ENCODE peak calls at places on chromosomes 12 and 14, in nine cellular contexts. One of them, this sample, is unnamed.

GRCh38 chr12:20370001-20370381 is 1.7 kb downstream of the PDE3A start:
- DNase-seq in HCT116: no peak
- DNase-seq in A549: peak; percentile 6
- DNase-seq in breast epithelium: no peak
- DNase-seq in upper lobe of left lung: no peak
- DNase-seq in ovary: peak; percentile 40
- DNase-seq in tibial nerve: no peak
- DNase-seq in transverse colon: peak; percentile 58
- DNase-seq in Peyer's patch: no peak
- DNase-seq in this sample: no peak

GRCh38 chr12:50650285-50650684 is 113.6 kb upstream of the ATF1 start:
- DNase-seq in transverse colon: no peak
- DNase-seq in HCT116: no peak
- DNase-seq in breast epithelium: no peak
- DNase-seq in upper lobe of left lung: no peak
- DNase-seq in ovary: no peak
- DNase-seq in tibial nerve: no peak
- DNase-seq in A549: no peak
- DNase-seq in Peyer's patch: no peak
- DNase-seq in this sample: no peak

GRCh38 chr14:104037903-104038302 is 47.6 kb upstream of the ASPG start:
- DNase-seq in HCT116: no peak
- DNase-seq in transverse colon: no peak
- DNase-seq in ovary: no peak
- DNase-seq in tibial nerve: no peak
- DNase-seq in A549: no peak
- DNase-seq in breast epithelium: no peak
- DNase-seq in Peyer's patch: no peak
- DNase-seq in upper lobe of left lung: no peak
- DNase-seq in this sample: no peak

GRCh38 chr12:65510584-65511050 is 232.1 kb downstream of the MSRB3 start:
- DNase-seq in ovary: peak; percentile 75
- DNase-seq in upper lobe of left lung: no peak
- DNase-seq in HCT116: peak; percentile 84
- DNase-seq in breast epithelium: no peak
- DNase-seq in A549: no peak
- DNase-seq in tibial nerve: peak; percentile 23
- DNase-seq in Peyer's patch: no peak
- DNase-seq in transverse colon: peak; percentile 30
- DNase-seq in this sample: no peak

GRCh38 chr14:88618476-88618875 is 55.6 kb downstream of the ZC3H14 start:
- DNase-seq in HCT116: no peak
- DNase-seq in upper lobe of left lung: no peak
- DNase-seq in tibial nerve: no peak
- DNase-seq in transverse colon: no peak
- DNase-seq in breast epithelium: no peak
- DNase-seq in Peyer's patch: no peak
- DNase-seq in ovary: no peak
- DNase-seq in A549: no peak
- DNase-seq in this sample: no peak

GRCh38 chr12:4116251-4117111 is 157.1 kb upstream of the CCND2 start:
- DNase-seq in ovary: no peak
- DNase-seq in HCT116: no peak
- DNase-seq in breast epithelium: peak; percentile 38
- DNase-seq in upper lobe of left lung: no peak
- DNase-seq in A549: no peak
- DNase-seq in tibial nerve: no peak
- DNase-seq in Peyer's patch: peak; percentile 63
- DNase-seq in transverse colon: peak; percentile 60
- DNase-seq in this sample: no peak

GRCh38 chr12:46361667-46362034 is 10.9 kb downstream of the SLC38A2 start:
- DNase-seq in transverse colon: no peak
- DNase-seq in tibial nerve: no peak
- DNase-seq in Peyer's patch: no peak
- DNase-seq in HCT116: no peak
- DNase-seq in breast epithelium: no peak
- DNase-seq in upper lobe of left lung: no peak
- DNase-seq in A549: no peak
- DNase-seq in ovary: no peak
- DNase-seq in this sample: no peak

GRCh38 chr12:6960291-6961277 is 9.4 kb downstream of the PTPN6 start:
- DNase-seq in tibial nerve: no peak
- DNase-seq in transverse colon: peak; percentile 58
- DNase-seq in HCT116: no peak
- DNase-seq in Peyer's patch: peak; percentile 43
- DNase-seq in breast epithelium: no peak
- DNase-seq in ovary: peak; percentile 35
- DNase-seq in A549: no peak
- DNase-seq in upper lobe of left lung: no peak
- DNase-seq in this sample: no peak

GRCh38 chr14:72129283-72129682 is 197.1 kb downstream of the RGS6 start:
- DNase-seq in ovary: no peak
- DNase-seq in transverse colon: no peak
- DNase-seq in tibial nerve: no peak
- DNase-seq in Peyer's patch: no peak
- DNase-seq in A549: no peak
- DNase-seq in HCT116: no peak
- DNase-seq in breast epithelium: peak; percentile 32
- DNase-seq in upper lobe of left lung: peak; percentile 21
- DNase-seq in this sample: no peak

GRCh38 chr12:91413591-91413990 is 231.0 kb upstream of the DCN start:
- DNase-seq in tibial nerve: no peak
- DNase-seq in upper lobe of left lung: peak; percentile 21
- DNase-seq in HCT116: peak; percentile 51
- DNase-seq in A549: no peak
- DNase-seq in breast epithelium: no peak
- DNase-seq in ovary: no peak
- DNase-seq in Peyer's patch: no peak
- DNase-seq in transverse colon: peak; percentile 23
- DNase-seq in this sample: no peak

GRCh38 chr14:65255583-65256443 is 153.5 kb upstream of the MAX start:
- DNase-seq in upper lobe of left lung: peak; percentile 71
- DNase-seq in Peyer's patch: peak; percentile 82
- DNase-seq in breast epithelium: peak; percentile 84
- DNase-seq in A549: no peak
- DNase-seq in ovary: no peak
- DNase-seq in HCT116: peak; percentile 78
- DNase-seq in transverse colon: peak; percentile 88
- DNase-seq in tibial nerve: no peak
- DNase-seq in this sample: no peak

GRCh38 chr12:131755305-131756113 is 44.6 kb downstream of the SFSWAP start:
- DNase-seq in A549: peak; percentile 42
- DNase-seq in ovary: no peak
- DNase-seq in HCT116: peak; percentile 47
- DNase-seq in upper lobe of left lung: no peak
- DNase-seq in Peyer's patch: no peak
- DNase-seq in transverse colon: no peak
- DNase-seq in tibial nerve: no peak
- DNase-seq in breast epithelium: no peak
- DNase-seq in this sample: no peak

GRCh38 chr12:24360907-24361306 is 411.4 kb upstream of the SOX5 start:
- DNase-seq in tibial nerve: no peak
- DNase-seq in upper lobe of left lung: no peak
- DNase-seq in ovary: no peak
- DNase-seq in A549: no peak
- DNase-seq in transverse colon: no peak
- DNase-seq in breast epithelium: no peak
- DNase-seq in Peyer's patch: no peak
- DNase-seq in HCT116: no peak
- DNase-seq in this sample: no peak

GRCh38 chr14:37172936-37173613 is 669 bp upstream of the SLC25A21 start:
- DNase-seq in HCT116: no peak
- DNase-seq in A549: no peak
- DNase-seq in upper lobe of left lung: no peak
- DNase-seq in tibial nerve: no peak
- DNase-seq in Peyer's patch: no peak
- DNase-seq in breast epithelium: no peak
- DNase-seq in transverse colon: no peak
- DNase-seq in ovary: no peak
- DNase-seq in this sample: no peak

GRCh38 chr14:102097441-102098135 is 10.7 kb upstream of the HSP90AA1 start:
- DNase-seq in tibial nerve: no peak
- DNase-seq in ovary: no peak
- DNase-seq in transverse colon: peak; percentile 33
- DNase-seq in upper lobe of left lung: no peak
- DNase-seq in breast epithelium: peak; percentile 40
- DNase-seq in Peyer's patch: no peak
- DNase-seq in A549: no peak
- DNase-seq in HCT116: no peak
- DNase-seq in this sample: no peak

GRCh38 chr14:105195051-105195450 is 13.9 kb upstream of the NUDT14 start:
- DNase-seq in transverse colon: no peak
- DNase-seq in ovary: no peak
- DNase-seq in A549: no peak
- DNase-seq in Peyer's patch: no peak
- DNase-seq in breast epithelium: no peak
- DNase-seq in upper lobe of left lung: no peak
- DNase-seq in HCT116: no peak
- DNase-seq in tibial nerve: no peak
- DNase-seq in this sample: no peak

GRCh38 chr14:75427482-75428229 is at the start of gene JDP2:
- DNase-seq in Peyer's patch: peak; percentile 93
- DNase-seq in A549: peak; percentile 64
- DNase-seq in transverse colon: peak; percentile 94
- DNase-seq in HCT116: peak; percentile 22
- DNase-seq in breast epithelium: peak; percentile 80
- DNase-seq in upper lobe of left lung: peak; percentile 94
- DNase-seq in tibial nerve: peak; percentile 90
- DNase-seq in ovary: peak; percentile 96
- DNase-seq in this sample: peak; percentile 96
- TF ChIP-seq POLR2A in Peyer's patch: peak; percentile 87
- TF ChIP-seq POLR2A in A549: peak; percentile 37
- TF ChIP-seq POLR2A in transverse colon: peak; percentile 78
- TF ChIP-seq POLR2A in HCT116: no peak
- TF ChIP-seq POLR2A in breast epithelium: peak; percentile 31
- TF ChIP-seq POLR2A in upper lobe of left lung: peak; percentile 87
- TF ChIP-seq POLR2A in tibial nerve: peak; percentile 82
- TF ChIP-seq POLR2A in ovary: peak; percentile 63
- TF ChIP-seq POLR2A in this sample: peak; percentile 57

GRCh38 chr12:30797689-30798088 is 42.9 kb upstream of the CAPRIN2 start:
- DNase-seq in HCT116: no peak
- DNase-seq in upper lobe of left lung: no peak
- DNase-seq in Peyer's patch: no peak
- DNase-seq in transverse colon: no peak
- DNase-seq in A549: no peak
- DNase-seq in ovary: no peak
- DNase-seq in tibial nerve: no peak
- DNase-seq in breast epithelium: no peak
- DNase-seq in this sample: no peak
- TF ChIP-seq POLR2A in HCT116: no peak
- TF ChIP-seq POLR2A in upper lobe of left lung: no peak
- TF ChIP-seq POLR2A in Peyer's patch: no peak
- TF ChIP-seq POLR2A in transverse colon: no peak
- TF ChIP-seq POLR2A in A549: no peak
- TF ChIP-seq POLR2A in ovary: no peak
- TF ChIP-seq POLR2A in tibial nerve: no peak
- TF ChIP-seq POLR2A in breast epithelium: no peak
- TF ChIP-seq POLR2A in this sample: no peak

DNA sequence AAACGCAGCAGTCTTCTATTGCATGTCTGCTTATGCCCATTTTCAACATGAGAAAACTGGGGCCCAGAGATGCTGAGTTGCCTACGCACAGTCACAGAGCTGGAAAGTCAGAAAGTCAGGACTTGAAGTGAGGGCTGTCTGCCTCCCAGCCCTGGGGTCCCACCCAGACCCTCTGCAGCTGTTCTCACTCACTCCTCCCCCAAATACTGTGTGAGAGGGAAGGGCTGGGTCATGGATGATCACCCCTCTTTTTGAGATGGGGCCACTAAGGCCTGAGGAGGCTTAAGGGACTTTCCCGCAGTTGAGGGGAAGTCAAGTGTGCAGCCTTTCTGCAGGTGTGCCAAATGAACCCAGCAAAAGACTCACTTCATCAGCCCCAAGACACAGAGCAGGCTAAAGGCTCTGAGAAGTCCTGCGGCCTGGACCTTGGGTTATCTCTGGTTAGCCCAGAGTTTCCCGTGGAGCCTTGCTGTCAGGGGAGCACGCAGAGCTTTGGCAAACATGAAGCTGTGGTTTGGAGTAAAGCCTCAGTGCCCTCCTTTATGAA is 18.7 kb downstream of the DTX1 start:
- DNase-seq in tibial nerve: no peak
- DNase-seq in transverse colon: peak; percentile 27
- DNase-seq in breast epithelium: no peak
- DNase-seq in HCT116: no peak
- DNase-seq in A549: no peak
- DNase-seq in ovary: no peak
- DNase-seq in Peyer's patch: peak; percentile 30
- DNase-seq in upper lobe of left lung: no peak
- DNase-seq in this sample: no peak
- TF ChIP-seq POLR2A in tibial nerve: no peak
- TF ChIP-seq POLR2A in transverse colon: no peak
- TF ChIP-seq POLR2A in breast epithelium: no peak
- TF ChIP-seq POLR2A in HCT116: no peak
- TF ChIP-seq POLR2A in A549: no peak
- TF ChIP-seq POLR2A in ovary: no peak
- TF ChIP-seq POLR2A in Peyer's patch: no peak
- TF ChIP-seq POLR2A in upper lobe of left lung: no peak
- TF ChIP-seq POLR2A in this sample: no peak

GRCh38 chr12:111438501-111438900 is 32.8 kb downstream of the SH2B3 start:
- DNase-seq in tibial nerve: no peak
- DNase-seq in transverse colon: peak; percentile 63
- DNase-seq in Peyer's patch: no peak
- DNase-seq in HCT116: no peak
- DNase-seq in A549: no peak
- DNase-seq in breast epithelium: no peak
- DNase-seq in upper lobe of left lung: peak; percentile 65
- DNase-seq in ovary: no peak
- DNase-seq in this sample: no peak
- TF ChIP-seq POLR2A in tibial nerve: no peak
- TF ChIP-seq POLR2A in transverse colon: no peak
- TF ChIP-seq POLR2A in Peyer's patch: no peak
- TF ChIP-seq POLR2A in HCT116: no peak
- TF ChIP-seq POLR2A in A549: no peak
- TF ChIP-seq POLR2A in breast epithelium: no peak
- TF ChIP-seq POLR2A in upper lobe of left lung: no peak
- TF ChIP-seq POLR2A in ovary: no peak
- TF ChIP-seq POLR2A in this sample: no peak

DNA sequence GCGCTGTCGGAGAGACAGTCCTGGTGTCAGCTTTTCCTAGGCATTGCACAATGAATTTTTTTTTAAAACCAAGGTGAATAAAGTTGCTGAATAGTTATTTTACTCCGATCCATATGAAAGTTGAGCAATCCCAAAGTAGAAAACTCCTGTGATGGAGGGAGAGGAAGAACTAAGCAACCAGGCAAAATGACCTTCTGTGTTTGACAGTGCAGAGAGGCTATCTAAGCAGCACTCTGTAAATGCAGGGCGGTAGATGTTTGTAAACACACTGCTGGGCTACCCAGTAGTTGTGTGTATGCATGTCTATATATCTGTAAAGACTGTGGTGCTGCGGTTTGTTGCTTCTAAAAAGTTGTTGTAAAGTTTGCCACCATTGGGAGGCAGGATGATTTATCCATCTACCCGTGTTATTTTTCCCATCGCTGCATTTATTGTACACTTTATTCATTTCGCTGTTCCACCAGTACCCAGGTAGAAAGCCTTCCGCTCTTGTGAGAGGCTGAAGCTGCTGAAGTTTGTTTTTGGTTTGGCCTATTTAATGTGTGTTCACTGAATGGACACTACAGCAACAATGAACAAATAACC is 1.3 kb downstream of the ETV6 start:
- DNase-seq in tibial nerve: no peak
- DNase-seq in ovary: no peak
- DNase-seq in breast epithelium: no peak
- DNase-seq in Peyer's patch: no peak
- DNase-seq in transverse colon: peak; percentile 15
- DNase-seq in upper lobe of left lung: peak; percentile 32
- DNase-seq in HCT116: no peak
- DNase-seq in A549: peak; percentile 7
- DNase-seq in this sample: no peak
- TF ChIP-seq POLR2A in tibial nerve: no peak
- TF ChIP-seq POLR2A in ovary: no peak
- TF ChIP-seq POLR2A in breast epithelium: no peak
- TF ChIP-seq POLR2A in Peyer's patch: peak; percentile 10
- TF ChIP-seq POLR2A in transverse colon: peak; percentile 19
- TF ChIP-seq POLR2A in upper lobe of left lung: no peak
- TF ChIP-seq POLR2A in HCT116: no peak
- TF ChIP-seq POLR2A in A549: no peak
- TF ChIP-seq POLR2A in this sample: no peak